ENCODE peak calls at places on chromosomes 16 and 17, in nine cellular contexts. O, M, N, I, D, W, C, A and V are unnamed samples.

GRCh38 chr16:13436641-13437423 is 483.1 kb upstream of the ERCC4 start:
- DNase-seq in M (no peak), O (peak; percentile 9), N (no peak), A (no peak), W (no peak), C (no peak), I (no peak), D (no peak), V (no peak)

GRCh38 chr16:85667841-85668413 is 20.8 kb downstream of the GINS2 start:
- DNase-seq in D (no peak), I (no peak), M (peak; percentile 32), N (no peak), W (no peak), O (no peak), A (no peak), C (peak; percentile 31), V (no peak)

GRCh38 chr16:70638814-70639792 is 7.3 kb upstream of the IL34 start:
- DNase-seq in C (no peak), N (no peak), W (no peak), A (peak; percentile 87), I (no peak), D (no peak), O (no peak), M (no peak), V (no peak)

GRCh38 chr17:63282455-63282854 is 163.7 kb downstream of the CYB561 start:
- DNase-seq in N (no peak), C (no peak), W (no peak), A (no peak), D (no peak), M (no peak), I (no peak), O (no peak), V (no peak)

GRCh38 chr17:16282522-16282921 is 65.5 kb downstream of the PIGL start:
- DNase-seq in I (no peak), D (no peak), O (peak; percentile 62), N (no peak), A (peak; percentile 91), C (no peak), M (no peak), W (no peak), V (no peak)

GRCh38 chr17:74317071-74317470 is 9.0 kb upstream of the KIF19 start:
- DNase-seq in A (no peak), D (no peak), O (no peak), C (no peak), W (no peak), N (no peak), I (no peak), M (no peak), V (no peak)

GRCh38 chr17:2011421-2012371 is 13.4 kb downstream of the RTN4RL1 start:
- DNase-seq in O (no peak), M (peak; percentile 75), W (no peak), D (peak; percentile 73), N (no peak), I (no peak), A (no peak), C (peak; percentile 83), V (no peak)

GRCh38 chr16:27692576-27692975 is 142.6 kb downstream of the KATNIP start:
- DNase-seq in D (no peak), A (no peak), W (no peak), C (no peak), N (no peak), O (no peak), M (no peak), I (no peak), V (no peak)

GRCh38 chr16:74748042-74748709 is 26.4 kb downstream of the FA2H start:
- DNase-seq in M (no peak), C (peak; percentile 42), D (no peak), O (no peak), W (no peak), N (no peak), I (no peak), A (no peak), V (no peak)

GRCh38 chr16:74748710-74749073 is 25.9 kb downstream of the FA2H start:
- DNase-seq in M (no peak), D (no peak), O (no peak), I (no peak), N (no peak), A (no peak), C (peak; percentile 19), W (no peak), V (no peak)

GRCh38 chr16:74747716-74748041 is 26.9 kb downstream of the FA2H start:
- DNase-seq in O (no peak), I (no peak), D (no peak), N (no peak), W (no peak), A (no peak), C (no peak), M (no peak), V (no peak)

GRCh38 chr16:74751658-74752057 is 23.0 kb downstream of the FA2H start:
- DNase-seq in O (no peak), C (peak; percentile 10), A (no peak), W (no peak), D (no peak), M (no peak), I (no peak), N (no peak), V (no peak)

DNA sequence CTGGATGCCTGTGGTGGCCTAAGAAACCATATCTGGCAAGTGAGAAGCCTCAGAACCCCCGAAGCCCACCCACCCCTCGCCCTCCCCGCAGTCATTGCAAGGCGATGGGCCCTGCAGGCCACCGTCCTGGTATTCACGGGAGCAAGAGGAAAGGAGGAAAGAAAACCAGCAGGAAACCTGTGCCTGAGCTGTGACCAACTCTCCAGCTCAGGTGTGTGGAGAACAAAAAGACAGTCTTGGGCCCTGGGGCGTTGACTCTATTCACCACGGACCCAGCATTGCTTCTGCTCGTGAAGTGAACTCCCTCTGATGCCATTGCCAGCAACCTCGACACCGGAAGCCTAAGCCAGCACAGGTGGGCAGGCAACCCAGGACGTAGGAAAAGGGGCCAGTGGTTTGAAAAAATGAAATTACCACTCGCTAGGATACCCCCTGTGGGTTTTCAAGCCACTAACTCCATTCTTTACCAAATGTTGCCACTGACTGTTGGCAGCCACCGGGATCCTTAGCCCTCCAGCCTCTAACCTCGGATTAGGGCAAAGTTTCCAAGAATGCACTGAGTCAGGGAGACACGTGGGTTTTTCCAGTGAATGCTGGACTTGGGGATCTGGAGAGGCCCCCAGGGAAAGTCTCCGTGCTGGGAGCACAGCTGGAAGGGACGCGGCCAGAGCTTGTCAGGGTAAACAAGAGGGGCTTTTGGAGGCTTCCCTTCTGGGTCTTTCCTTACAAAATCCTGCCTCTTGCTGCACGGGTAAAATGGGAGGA is 25.1 kb downstream of the FA2H start:
- DNase-seq in D (no peak), I (no peak), O (no peak), C (peak; percentile 24), A (no peak), M (no peak), N (no peak), W (no peak), V (no peak)
- H3K27ac ChIP-seq in D (no peak overlapping the region), I (no peak overlapping the region), O (no peak overlapping the region), C (no peak overlapping the region), A (no peak overlapping the region), M (no peak overlapping the region), N (no peak overlapping the region), W (no peak overlapping the region), V (no peak overlapping the region)

GRCh38 chr17:28811594-28812135 is 30.9 kb downstream of the FAM222B start:
- DNase-seq in C (no peak), I (no peak), M (no peak), O (peak; percentile 59), W (no peak), D (no peak), N (no peak), A (peak; percentile 21), V (no peak)
- H3K4me3 ChIP-seq in C (peak overlapping the region; percentile 62), I (peak overlapping the region; percentile 98), M (peak overlapping the region; percentile 97), O (peak overlapping the region; percentile 73), W (peak overlapping the region; percentile 92), D (peak overlapping the region; percentile 65), N (peak overlapping the region; percentile 97), A (peak overlapping the region; percentile 82), V (peak overlapping the region; percentile 82)

GRCh38 chr17:58531122-58531521 is 16.7 kb upstream of the MTMR4 start:
- DNase-seq in M (no peak), D (no peak), I (no peak), O (no peak), N (no peak), C (no peak), A (no peak), W (no peak), V (no peak)

GRCh38 chr17:58531661-58532554 is 17.5 kb upstream of the MTMR4 start:
- DNase-seq in N (no peak), O (no peak), M (peak; percentile 72), C (peak; percentile 79), A (peak; percentile 21), D (peak; percentile 68), W (no peak), I (peak; percentile 73), V (no peak)

GRCh38 chr17:58533616-58534188 is 19.3 kb upstream of the MTMR4 start:
- DNase-seq in O (no peak), D (no peak), N (no peak), I (no peak), C (no peak), W (no peak), A (no peak), M (no peak), V (no peak)

GRCh38 chr17:58534331-58534730 is 19.9 kb upstream of the MTMR4 start:
- DNase-seq in N (no peak), O (no peak), M (no peak), I (no peak), A (no peak), W (no peak), D (no peak), C (no peak), V (no peak)

DNA sequence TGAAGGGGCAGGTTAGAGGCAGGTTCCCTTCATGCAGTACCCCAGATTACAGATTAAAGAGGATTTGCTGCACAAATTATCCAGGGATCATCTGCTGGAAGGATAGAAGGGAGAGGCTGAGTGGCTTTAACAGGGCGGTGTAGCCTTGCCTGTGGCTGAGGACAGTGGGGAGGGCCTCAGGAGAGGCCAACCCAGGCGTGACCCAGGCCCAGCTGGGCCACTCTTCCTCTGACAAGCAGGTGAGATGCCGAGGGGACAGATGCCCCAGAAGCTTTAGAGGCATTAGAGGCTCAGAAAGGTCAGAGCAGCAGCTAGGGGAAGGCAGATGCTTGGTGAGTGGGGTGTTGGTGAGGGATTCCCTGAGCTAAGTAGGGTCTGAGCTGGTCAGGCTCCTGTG is 18.1 kb upstream of the MTMR4 start:
- DNase-seq in W (no peak), O (no peak), A (no peak), I (no peak), M (no peak), C (no peak), N (no peak), D (no peak), V (no peak)
- H3K27ac ChIP-seq in W (no peak overlapping the region), O (no peak overlapping the region), A (no peak overlapping the region), I (peak overlapping the region; percentile 82), M (no peak overlapping the region), C (no peak overlapping the region), N (peak overlapping the region; percentile 75), D (no peak overlapping the region), V (peak overlapping the region; percentile 93)

DNA sequence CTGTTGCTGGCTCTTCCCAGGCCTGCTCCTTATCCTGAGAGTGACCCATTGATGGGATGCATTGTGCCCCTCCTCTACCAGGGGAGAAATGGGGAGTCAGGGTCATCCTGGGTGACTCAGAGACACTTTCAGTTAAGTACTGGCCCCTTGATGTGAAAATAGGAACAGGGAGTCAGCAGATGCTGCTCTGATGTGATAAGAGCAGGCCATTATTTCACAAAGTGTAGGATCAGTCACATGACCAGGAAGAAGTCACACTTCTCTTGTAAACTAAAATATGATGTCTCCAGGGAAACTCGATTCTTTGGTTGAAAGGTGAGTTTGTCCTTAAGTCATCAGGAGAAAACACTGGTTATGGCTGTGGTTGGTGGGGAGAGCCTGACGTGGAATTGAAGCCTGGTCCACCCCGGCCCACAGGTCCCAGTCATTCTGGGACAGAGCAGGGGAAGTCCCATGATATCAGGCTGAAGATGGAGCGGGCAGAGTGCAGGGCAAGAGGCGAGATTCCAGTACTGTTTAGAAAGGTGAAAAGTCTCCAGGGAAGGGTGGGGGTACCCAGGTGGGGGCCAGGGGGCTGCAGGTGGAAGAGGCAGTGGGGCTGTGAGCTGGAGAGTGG is 88.6 kb upstream of the NLRP1 start:
- DNase-seq in O (no peak), M (no peak), W (no peak), C (no peak), N (no peak), I (no peak), A (no peak), D (no peak), V (no peak)
- H3K4me3 ChIP-seq in O (no peak overlapping the region), M (no peak overlapping the region), W (no peak overlapping the region), C (no peak overlapping the region), N (no peak overlapping the region), I (no peak overlapping the region), A (no peak overlapping the region), D (no peak overlapping the region), V (no peak overlapping the region)